ENCODE peak calls at places on chromosomes 1 and 21, in seven cellular contexts. One of them, this sample, is unnamed.

GRCh38 chr21:44984792-44985440 is 45.1 kb downstream of the SLX9 start:
- DNase-seq in HCT116: no peak
- DNase-seq in MM.1S: no peak
- DNase-seq in hepatocyte: no peak
- DNase-seq in GM23338: peak; percentile 47
- DNase-seq in PC-3: no peak
- DNase-seq in neural progenitor cell: peak; percentile 34
- DNase-seq in this sample: no peak

GRCh38 chr21:22710725-22711124 is 1712.5 kb downstream of the NCAM2 start:
- DNase-seq in HCT116: no peak
- DNase-seq in hepatocyte: no peak
- DNase-seq in neural progenitor cell: no peak
- DNase-seq in PC-3: no peak
- DNase-seq in GM23338: no peak
- DNase-seq in MM.1S: no peak
- DNase-seq in this sample: no peak

GRCh38 chr1:212858461-212859265 is 588 bp downstream of the FLVCR1 start:
- DNase-seq in MM.1S: peak; percentile 29
- DNase-seq in HCT116: no peak
- DNase-seq in PC-3: peak; percentile 47
- DNase-seq in GM23338: peak; percentile 24
- DNase-seq in hepatocyte: peak; percentile 45
- DNase-seq in neural progenitor cell: peak; percentile 32
- DNase-seq in this sample: peak; percentile 70

GRCh38 chr1:223887724-223888428 is 42.1 kb upstream of the TP53BP2 start:
- DNase-seq in hepatocyte: peak; percentile 46
- DNase-seq in HCT116: peak; percentile 24
- DNase-seq in GM23338: no peak
- DNase-seq in PC-3: peak; percentile 99
- DNase-seq in neural progenitor cell: no peak
- DNase-seq in MM.1S: no peak
- DNase-seq in this sample: peak; percentile 98

GRCh38 chr1:12148160-12148957 is 18.4 kb upstream of the TNFRSF1B start:
- DNase-seq in neural progenitor cell: no peak
- DNase-seq in HCT116: peak; percentile 29
- DNase-seq in PC-3: peak; percentile 17
- DNase-seq in hepatocyte: peak; percentile 76
- DNase-seq in MM.1S: peak; percentile 24
- DNase-seq in GM23338: no peak
- DNase-seq in this sample: no peak

GRCh38 chr21:38219049-38219628 is 37.7 kb upstream of the KCNJ15 start:
- DNase-seq in GM23338: peak; percentile 86
- DNase-seq in HCT116: peak; percentile 21
- DNase-seq in hepatocyte: peak; percentile 82
- DNase-seq in MM.1S: peak; percentile 83
- DNase-seq in neural progenitor cell: peak; percentile 71
- DNase-seq in PC-3: peak; percentile 90
- DNase-seq in this sample: peak; percentile 82

GRCh38 chr21:37658994-37659458 is 257.2 kb downstream of the KCNJ6 start:
- DNase-seq in hepatocyte: peak; percentile 58
- DNase-seq in neural progenitor cell: no peak
- DNase-seq in PC-3: peak; percentile 87
- DNase-seq in MM.1S: no peak
- DNase-seq in HCT116: no peak
- DNase-seq in GM23338: no peak
- DNase-seq in this sample: peak; percentile 92

GRCh38 chr1:184610872-184611614 is 143.6 kb downstream of the EDEM3 start:
- DNase-seq in hepatocyte: no peak
- DNase-seq in GM23338: no peak
- DNase-seq in neural progenitor cell: peak; percentile 70
- DNase-seq in PC-3: no peak
- DNase-seq in HCT116: no peak
- DNase-seq in MM.1S: no peak
- DNase-seq in this sample: no peak

GRCh38 chr21:41580758-41581554 is 73.0 kb upstream of the TMPRSS2 start:
- DNase-seq in GM23338: no peak
- DNase-seq in MM.1S: no peak
- DNase-seq in PC-3: peak; percentile 95
- DNase-seq in neural progenitor cell: peak; percentile 28
- DNase-seq in hepatocyte: no peak
- DNase-seq in HCT116: no peak
- DNase-seq in this sample: no peak

GRCh38 chr1:27906764-27907163 is 28.0 kb upstream of the SMPDL3B start:
- DNase-seq in neural progenitor cell: no peak
- DNase-seq in MM.1S: no peak
- DNase-seq in HCT116: no peak
- DNase-seq in hepatocyte: no peak
- DNase-seq in GM23338: no peak
- DNase-seq in PC-3: no peak
- DNase-seq in this sample: no peak

GRCh38 chr1:219188331-219188803 is 14.7 kb downstream of the LYPLAL1 start:
- DNase-seq in PC-3: no peak
- DNase-seq in neural progenitor cell: no peak
- DNase-seq in MM.1S: no peak
- DNase-seq in HCT116: no peak
- DNase-seq in hepatocyte: no peak
- DNase-seq in GM23338: no peak
- DNase-seq in this sample: no peak

GRCh38 chr1:92543131-92544055 is 56.7 kb upstream of the GFI1 start:
- DNase-seq in HCT116: no peak
- DNase-seq in neural progenitor cell: no peak
- DNase-seq in PC-3: no peak
- DNase-seq in MM.1S: no peak
- DNase-seq in hepatocyte: no peak
- DNase-seq in GM23338: no peak
- DNase-seq in this sample: no peak

GRCh38 chr1:154812911-154813816 is 56.9 kb downstream of the KCNN3 start:
- DNase-seq in hepatocyte: peak; percentile 32
- DNase-seq in neural progenitor cell: peak; percentile 47
- DNase-seq in PC-3: no peak
- DNase-seq in GM23338: peak; percentile 20
- DNase-seq in MM.1S: no peak
- DNase-seq in HCT116: no peak
- DNase-seq in this sample: no peak

GRCh38 chr21:33286600-33287456 is 20.7 kb downstream of the IL10RB start:
- DNase-seq in GM23338: no peak
- DNase-seq in HCT116: peak; percentile 38
- DNase-seq in MM.1S: no peak
- DNase-seq in PC-3: peak; percentile 82
- DNase-seq in hepatocyte: no peak
- DNase-seq in neural progenitor cell: no peak
- DNase-seq in this sample: peak; percentile 57

GRCh38 chr21:43865471-43866181 is 603 bp downstream of the AGPAT3 start:
- DNase-seq in neural progenitor cell: peak; percentile 50
- DNase-seq in GM23338: peak; percentile 30
- DNase-seq in HCT116: no peak
- DNase-seq in hepatocyte: peak; percentile 65
- DNase-seq in PC-3: peak; percentile 25
- DNase-seq in MM.1S: peak; percentile 91
- DNase-seq in this sample: peak; percentile 66

GRCh38 chr21:29549614-29550013 is 250.9 kb downstream of the BACH1 start:
- DNase-seq in MM.1S: no peak
- DNase-seq in PC-3: no peak
- DNase-seq in neural progenitor cell: no peak
- DNase-seq in hepatocyte: no peak
- DNase-seq in HCT116: no peak
- DNase-seq in GM23338: peak; percentile 6
- DNase-seq in this sample: no peak

GRCh38 chr1:205261946-205262668 is 34.4 kb downstream of the TMCC2 start:
- DNase-seq in GM23338: peak; percentile 61
- DNase-seq in MM.1S: no peak
- DNase-seq in PC-3: no peak
- DNase-seq in HCT116: no peak
- DNase-seq in hepatocyte: peak; percentile 44
- DNase-seq in neural progenitor cell: no peak
- DNase-seq in this sample: peak; percentile 61

GRCh38 chr21:32771134-32771523 is 426 bp downstream of the PAXBP1 start:
- DNase-seq in MM.1S: peak; percentile 60
- DNase-seq in hepatocyte: peak; percentile 84
- DNase-seq in PC-3: peak; percentile 50
- DNase-seq in HCT116: no peak
- DNase-seq in GM23338: peak; percentile 78
- DNase-seq in neural progenitor cell: peak; percentile 84
- DNase-seq in this sample: peak; percentile 86

GRCh38 chr1:66642992-66643391 is 109.0 kb downstream of the SGIP1 start:
- DNase-seq in neural progenitor cell: no peak
- DNase-seq in GM23338: no peak
- DNase-seq in HCT116: no peak
- DNase-seq in MM.1S: no peak
- DNase-seq in hepatocyte: no peak
- DNase-seq in PC-3: no peak
- DNase-seq in this sample: peak; percentile 62

GRCh38 chr1:235996048-235996785 is 68.7 kb downstream of the NID1 start:
- DNase-seq in MM.1S: no peak
- DNase-seq in PC-3: no peak
- DNase-seq in HCT116: no peak
- DNase-seq in neural progenitor cell: no peak
- DNase-seq in hepatocyte: no peak
- DNase-seq in GM23338: no peak
- DNase-seq in this sample: no peak

GRCh38 chr21:44497641-44498243 is 42.3 kb downstream of the KRTAP10-1 start:
- DNase-seq in hepatocyte: peak; percentile 51
- DNase-seq in HCT116: no peak
- DNase-seq in neural progenitor cell: no peak
- DNase-seq in MM.1S: no peak
- DNase-seq in GM23338: no peak
- DNase-seq in PC-3: no peak
- DNase-seq in this sample: peak; percentile 20

GRCh38 chr1:178682429-178682828 is 42.6 kb upstream of the RALGPS2 start:
- DNase-seq in MM.1S: no peak
- DNase-seq in hepatocyte: no peak
- DNase-seq in GM23338: no peak
- DNase-seq in neural progenitor cell: no peak
- DNase-seq in HCT116: no peak
- DNase-seq in PC-3: peak; percentile 17
- DNase-seq in this sample: no peak

GRCh38 chr1:154759196-154759595 is 110.9 kb downstream of the KCNN3 start:
- DNase-seq in GM23338: no peak
- DNase-seq in PC-3: no peak
- DNase-seq in MM.1S: no peak
- DNase-seq in neural progenitor cell: no peak
- DNase-seq in HCT116: no peak
- DNase-seq in hepatocyte: no peak
- DNase-seq in this sample: no peak

GRCh38 chr1:15712158-15712557 is 23.9 kb upstream of the SLC25A34 start:
- DNase-seq in HCT116: no peak
- DNase-seq in PC-3: no peak
- DNase-seq in neural progenitor cell: no peak
- DNase-seq in hepatocyte: no peak
- DNase-seq in GM23338: no peak
- DNase-seq in MM.1S: no peak
- DNase-seq in this sample: no peak

GRCh38 chr1:188270497-188270896 is 1441.7 kb downstream of the PLA2G4A start:
- DNase-seq in PC-3: no peak
- DNase-seq in hepatocyte: no peak
- DNase-seq in GM23338: no peak
- DNase-seq in MM.1S: no peak
- DNase-seq in neural progenitor cell: no peak
- DNase-seq in HCT116: no peak
- DNase-seq in this sample: no peak

GRCh38 chr1:22210636-22211035 is 67.7 kb upstream of the WNT4 start:
- DNase-seq in GM23338: no peak
- DNase-seq in MM.1S: no peak
- DNase-seq in HCT116: no peak
- DNase-seq in neural progenitor cell: no peak
- DNase-seq in PC-3: no peak
- DNase-seq in hepatocyte: no peak
- DNase-seq in this sample: no peak

GRCh38 chr1:22207605-22208264 is 64.8 kb upstream of the WNT4 start:
- DNase-seq in HCT116: no peak
- DNase-seq in MM.1S: no peak
- DNase-seq in GM23338: peak; percentile 22
- DNase-seq in PC-3: no peak
- DNase-seq in hepatocyte: no peak
- DNase-seq in neural progenitor cell: peak; percentile 66
- DNase-seq in this sample: peak; percentile 24

GRCh38 chr1:22210176-22210575 is 67.3 kb upstream of the WNT4 start:
- DNase-seq in hepatocyte: no peak
- DNase-seq in neural progenitor cell: no peak
- DNase-seq in PC-3: no peak
- DNase-seq in HCT116: no peak
- DNase-seq in GM23338: no peak
- DNase-seq in MM.1S: no peak
- DNase-seq in this sample: no peak

GRCh38 chr1:22208265-22208972 is 65.5 kb upstream of the WNT4 start:
- DNase-seq in HCT116: no peak
- DNase-seq in MM.1S: no peak
- DNase-seq in PC-3: peak; percentile 30
- DNase-seq in hepatocyte: no peak
- DNase-seq in neural progenitor cell: peak; percentile 97
- DNase-seq in GM23338: peak; percentile 23
- DNase-seq in this sample: no peak

GRCh38 chr1:22208973-22209378 is 66.1 kb upstream of the WNT4 start:
- DNase-seq in neural progenitor cell: no peak
- DNase-seq in HCT116: no peak
- DNase-seq in MM.1S: no peak
- DNase-seq in PC-3: no peak
- DNase-seq in GM23338: no peak
- DNase-seq in hepatocyte: no peak
- DNase-seq in this sample: no peak
- TF ChIP-seq EZH2 in neural progenitor cell: no peak
- TF ChIP-seq EZH2 in HCT116: no peak
- TF ChIP-seq EZH2 in MM.1S: no peak
- TF ChIP-seq EZH2 in PC-3: no peak
- TF ChIP-seq EZH2 in GM23338: no peak
- TF ChIP-seq EZH2 in hepatocyte: no peak
- TF ChIP-seq EZH2 in this sample: no peak

GRCh38 chr1:160522622-160523345 is at the start of gene SLAMF6:
- DNase-seq in GM23338: no peak
- DNase-seq in MM.1S: peak; percentile 77
- DNase-seq in HCT116: no peak
- DNase-seq in hepatocyte: no peak
- DNase-seq in neural progenitor cell: no peak
- DNase-seq in PC-3: no peak
- DNase-seq in this sample: no peak
- H3K27ac ChIP-seq in GM23338: no peak within 1 kb of the TSS
- H3K27ac ChIP-seq in MM.1S: peak within 1 kb of the TSS; percentile 44
- H3K27ac ChIP-seq in HCT116: no peak within 1 kb of the TSS
- H3K27ac ChIP-seq in hepatocyte: no peak within 1 kb of the TSS
- H3K27ac ChIP-seq in neural progenitor cell: no peak within 1 kb of the TSS
- H3K27ac ChIP-seq in PC-3: no peak within 1 kb of the TSS
- H3K27ac ChIP-seq in this sample: no peak within 1 kb of the TSS

DNA sequence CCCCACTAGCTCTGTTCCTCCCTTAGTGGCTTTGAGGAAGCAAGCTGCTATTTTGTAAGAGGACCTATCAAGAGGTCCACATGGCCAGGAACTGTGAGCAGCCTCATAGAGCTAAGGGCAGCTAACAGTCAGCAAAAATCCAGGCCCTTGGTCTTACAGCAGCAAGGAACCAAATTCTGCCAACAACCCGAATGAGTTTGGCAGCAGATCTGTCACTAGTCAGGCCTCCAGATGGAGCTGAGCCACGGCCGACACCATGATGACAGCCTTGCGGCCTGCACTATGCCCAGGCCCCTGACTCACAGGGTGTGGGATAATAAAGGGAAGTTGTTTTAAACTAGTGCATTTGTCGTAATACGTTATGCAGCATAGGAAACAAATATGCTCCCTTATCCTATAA is 28.0 kb upstream of the H3-3A start:
- DNase-seq in GM23338: no peak
- DNase-seq in HCT116: no peak
- DNase-seq in PC-3: peak; percentile 81
- DNase-seq in MM.1S: no peak
- DNase-seq in neural progenitor cell: no peak
- DNase-seq in hepatocyte: peak; percentile 62
- DNase-seq in this sample: peak; percentile 99
- TF ChIP-seq EZH2phosphoT487 in GM23338: no peak
- TF ChIP-seq EZH2phosphoT487 in HCT116: no peak
- TF ChIP-seq EZH2phosphoT487 in PC-3: no peak
- TF ChIP-seq EZH2phosphoT487 in MM.1S: no peak
- TF ChIP-seq EZH2phosphoT487 in neural progenitor cell: no peak
- TF ChIP-seq EZH2phosphoT487 in hepatocyte: no peak
- TF ChIP-seq EZH2phosphoT487 in this sample: peak; percentile 58

GRCh38 chr1:47388548-47389238 is 27.4 kb upstream of the FOXE3 start:
- DNase-seq in hepatocyte: peak; percentile 73
- DNase-seq in MM.1S: peak; percentile 35
- DNase-seq in HCT116: peak; percentile 35
- DNase-seq in PC-3: peak; percentile 74
- DNase-seq in neural progenitor cell: peak; percentile 80
- DNase-seq in GM23338: peak; percentile 83
- DNase-seq in this sample: peak; percentile 81
- TF ChIP-seq EZH2 in hepatocyte: no peak
- TF ChIP-seq EZH2 in MM.1S: no peak
- TF ChIP-seq EZH2 in HCT116: no peak
- TF ChIP-seq EZH2 in PC-3: no peak
- TF ChIP-seq EZH2 in neural progenitor cell: no peak
- TF ChIP-seq EZH2 in GM23338: no peak
- TF ChIP-seq EZH2 in this sample: no peak